ENCODE peak calls at places on chromosomes 7 and 10, in nine cellular contexts. K is spleen, F is suprapubic skin, J is ovary, G is transverse colon, N is A549, Q is tibial nerve, S is HCT116, P is heart left ventricle. T is an unnamed sample.

GRCh38 chr10:124045794-124046355 is 47.5 kb downstream of the CHST15 start:
- DNase-seq in K (peak; percentile 67), F (no peak), J (no peak), G (no peak), N (no peak), Q (no peak), S (no peak), P (no peak), T (no peak)

GRCh38 chr10:112779025-112779765 is 170.9 kb upstream of the TCF7L2 start:
- DNase-seq in K (no peak), F (no peak), J (no peak), G (no peak), N (no peak), Q (no peak), S (no peak), P (no peak), T (no peak)

GRCh38 chr7:38374507-38374906 is 101.1 kb upstream of the TARP start:
- DNase-seq in K (no peak), F (no peak), J (no peak), G (no peak), N (peak; percentile 42), Q (no peak), S (no peak), P (no peak), T (peak; percentile 62)

GRCh38 chr10:36802523-36803153 is 322.8 kb upstream of the ANKRD30A start:
- DNase-seq in K (no peak), F (no peak), J (no peak), G (no peak), N (no peak), Q (no peak), S (no peak), P (no peak), T (no peak)

GRCh38 chr7:104926905-104927454 is 87.0 kb upstream of the KMT2E start:
- DNase-seq in K (no peak), F (no peak), J (no peak), G (no peak), N (no peak), Q (no peak), S (no peak), P (no peak), T (no peak)

GRCh38 chr10:6062101-6062771 is at the start of gene IL2RA:
- DNase-seq in K (peak; percentile 81), F (peak; percentile 62), J (no peak), G (peak; percentile 25), N (no peak), Q (no peak), S (no peak), P (no peak), T (peak; percentile 21)

GRCh38 chr10:1156921-1157614 is 100.9 kb downstream of the WDR37 start:
- DNase-seq in K (peak; percentile 34), F (no peak), J (no peak), G (no peak), N (no peak), Q (no peak), S (no peak), P (peak; percentile 20), T (no peak)

GRCh38 chr7:156479596-156479995 is 161.0 kb upstream of the RNF32 start:
- DNase-seq in K (no peak), F (no peak), J (no peak), G (no peak), N (no peak), Q (no peak), S (no peak), P (no peak), T (no peak)

GRCh38 chr7:128829391-128830166 is 627 bp upstream of the FLNC start:
- DNase-seq in K (no peak), F (no peak), J (no peak), G (no peak), N (no peak), Q (no peak), S (no peak), P (no peak), T (no peak)

GRCh38 chr7:82700739-82701138 is 257.2 kb upstream of the CACNA2D1 start:
- DNase-seq in K (no peak), F (no peak), J (no peak), G (peak; percentile 8), N (no peak), Q (no peak), S (no peak), P (no peak), T (no peak)

GRCh38 chr7:64359543-64359942 is 45.8 kb downstream of the ZNF736 start:
- DNase-seq in K (no peak), F (no peak), J (no peak), G (no peak), N (no peak), Q (no peak), S (no peak), P (no peak), T (no peak)
- H3K9me3 ChIP-seq in K (peaks cover 21% of the 10 kb centered on the region), F (peaks cover 59% of the 10 kb centered on the region), J (no peaks in the 10 kb centered on the region), G (peaks cover 38% of the 10 kb centered on the region), N (peaks cover 9% of the 10 kb centered on the region), Q (peaks cover 96% of the 10 kb centered on the region), S (peaks cover 34% of the 10 kb centered on the region), P (peaks cover 89% of the 10 kb centered on the region), T (peaks cover 46% of the 10 kb centered on the region)

GRCh38 chr7:67375427-67375826 is 378.8 kb downstream of the TYW1 start:
- DNase-seq in K (no peak), F (no peak), J (no peak), G (no peak), N (no peak), Q (no peak), S (no peak), P (no peak), T (no peak)
- H3K27ac ChIP-seq in K (no peak overlapping the region), F (no peak overlapping the region), J (no peak overlapping the region), G (no peak overlapping the region), N (no peak overlapping the region), Q (no peak overlapping the region), S (no peak overlapping the region), P (no peak overlapping the region), T (no peak overlapping the region)

GRCh38 chr7:151631968-151632749 is 112.5 kb upstream of the RHEB start:
- DNase-seq in K (peak; percentile 98), F (peak; percentile 85), J (peak; percentile 82), G (peak; percentile 92), N (peak; percentile 77), Q (peak; percentile 38), S (no peak), P (peak; percentile 94), T (peak; percentile 82)
- TF ChIP-seq POLR2A in K (no peak), F (no peak), J (peak; percentile 1), G (no peak), N (peak; percentile 46), Q (peak; percentile 5), S (peak; percentile 22), P (peak; percentile 43), T (peak; percentile 22)

GRCh38 chr7:153327683-153328082 is 568.1 kb downstream of the ACTR3B start:
- DNase-seq in K (no peak), F (no peak), J (no peak), G (no peak), N (no peak), Q (no peak), S (no peak), P (no peak), T (no peak)
- H3K9me3 ChIP-seq in K (no peaks in the 10 kb centered on the region), F (no peaks in the 10 kb centered on the region), J (no peaks in the 10 kb centered on the region), G (no peaks in the 10 kb centered on the region), N (peaks cover 3% of the 10 kb centered on the region), Q (peaks cover 9% of the 10 kb centered on the region), S (peaks cover 2% of the 10 kb centered on the region), P (no peaks in the 10 kb centered on the region), T (no peaks in the 10 kb centered on the region)

GRCh38 chr7:30268666-30269065 is 15.7 kb upstream of the ZNRF2 start:
- DNase-seq in K (no peak), F (no peak), J (no peak), G (no peak), N (no peak), Q (no peak), S (no peak), P (no peak), T (no peak)
- H3K27ac ChIP-seq in K (no peak overlapping the region), F (no peak overlapping the region), J (no peak overlapping the region), G (no peak overlapping the region), N (no peak overlapping the region), Q (no peak overlapping the region), S (no peak overlapping the region), P (no peak overlapping the region), T (no peak overlapping the region)

GRCh38 chr10:128105383-128105782 is 20.8 kb downstream of the MKI67 start:
- DNase-seq in K (no peak), F (no peak), J (no peak), G (no peak), N (no peak), Q (no peak), S (no peak), P (no peak), T (no peak)
- TF ChIP-seq POLR2A in K (no peak), F (no peak), J (no peak), G (no peak), N (no peak), Q (no peak), S (no peak), P (no peak), T (no peak)

DNA sequence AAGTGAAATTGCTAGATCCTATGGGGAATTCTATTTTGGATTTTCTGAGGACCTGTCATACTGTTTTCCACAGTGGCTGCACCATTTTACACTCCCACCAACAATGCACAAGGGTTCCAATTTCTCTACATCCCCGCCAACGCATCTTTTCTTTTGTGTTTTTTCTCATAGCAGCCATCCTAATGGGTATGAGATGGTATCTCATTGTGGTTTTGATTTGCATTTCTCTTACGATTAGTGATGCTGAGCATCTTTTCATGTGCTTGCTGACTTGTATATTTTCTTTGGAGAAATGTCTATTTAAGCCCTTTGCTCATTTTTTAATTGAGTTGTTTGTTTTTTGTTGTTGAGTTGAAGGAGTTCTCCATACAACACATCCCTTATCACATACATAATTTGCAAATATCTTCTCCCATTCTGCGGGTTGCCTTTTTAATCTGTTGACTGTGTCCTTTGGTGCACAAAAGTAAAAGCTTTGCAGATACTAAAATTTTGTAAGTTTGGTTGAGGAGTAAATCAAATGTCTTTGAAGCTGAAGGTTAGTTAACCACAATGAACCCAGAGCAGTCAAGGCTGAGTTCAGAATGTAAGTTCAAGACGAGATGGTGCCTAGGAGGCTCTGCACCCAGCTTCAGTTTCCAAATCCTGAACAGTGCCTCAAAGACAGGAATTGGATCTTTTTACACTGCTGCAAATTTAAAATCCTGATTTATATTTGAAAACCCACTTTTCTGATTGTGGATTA is 195.4 kb downstream of the COBL start:
- DNase-seq in K (no peak), F (no peak), J (no peak), G (no peak), N (no peak), Q (no peak), S (no peak), P (no peak), T (no peak)
- H3K9me3 ChIP-seq in K (no peaks in the 10 kb centered on the region), F (no peaks in the 10 kb centered on the region), J (no peaks in the 10 kb centered on the region), G (peaks cover 5% of the 10 kb centered on the region), N (peaks cover under 1% of the 10 kb centered on the region), Q (peaks cover 5% of the 10 kb centered on the region), S (no peaks in the 10 kb centered on the region), P (peaks cover 7% of the 10 kb centered on the region), T (no peaks in the 10 kb centered on the region)

T was measured in adrenal gland.